ENCODE peak calls at places on chromosomes 16 and 17, in six cellular contexts. One of them, this sample, is unnamed.

GRCh38 chr17:62692721-62693431 is 65.4 kb downstream of the MRC2 start:
- DNase-seq in GM10248: no peak
- DNase-seq in activated naive CD4-positive, alpha-beta T cell treated with anti-CD3 and anti-CD28 coated beads, Interleukin-2, amount 10 ng/mL, durations not matched to agents 7 days and 5 days: no peak
- DNase-seq in NCI-H460: peak
- DNase-seq in mucosa of gallbladder: no peak
- DNase-seq in T follicular helper cell: no peak
- DNase-seq in this sample: no peak

GRCh38 chr16:13441675-13442074 is 478.3 kb upstream of the ERCC4 start:
- DNase-seq in T follicular helper cell: no peak
- DNase-seq in activated naive CD4-positive, alpha-beta T cell treated with anti-CD3 and anti-CD28 coated beads, Interleukin-2, amount 10 ng/mL, durations not matched to agents 7 days and 5 days: no peak
- DNase-seq in GM10248: peak
- DNase-seq in mucosa of gallbladder: no peak
- DNase-seq in NCI-H460: no peak
- DNase-seq in this sample: no peak

GRCh38 chr16:25260416-25260815 is 2.8 kb upstream of the ZKSCAN2 start:
- DNase-seq in mucosa of gallbladder: no peak
- DNase-seq in activated naive CD4-positive, alpha-beta T cell treated with anti-CD3 and anti-CD28 coated beads, Interleukin-2, amount 10 ng/mL, durations not matched to agents 7 days and 5 days: no peak
- DNase-seq in T follicular helper cell: no peak
- DNase-seq in NCI-H460: no peak
- DNase-seq in GM10248: no peak
- DNase-seq in this sample: no peak

GRCh38 chr16:88468289-88469129 is 15.4 kb downstream of the ZFPM1 start:
- DNase-seq in T follicular helper cell: no peak
- DNase-seq in NCI-H460: peak
- DNase-seq in activated naive CD4-positive, alpha-beta T cell treated with anti-CD3 and anti-CD28 coated beads, Interleukin-2, amount 10 ng/mL, durations not matched to agents 7 days and 5 days: peak
- DNase-seq in GM10248: no peak
- DNase-seq in mucosa of gallbladder: peak
- DNase-seq in this sample: no peak

GRCh38 chr16:77967054-77968035 is 55.0 kb upstream of the CLEC3A start:
- DNase-seq in mucosa of gallbladder: no peak
- DNase-seq in T follicular helper cell: no peak
- DNase-seq in GM10248: no peak
- DNase-seq in activated naive CD4-positive, alpha-beta T cell treated with anti-CD3 and anti-CD28 coated beads, Interleukin-2, amount 10 ng/mL, durations not matched to agents 7 days and 5 days: no peak
- DNase-seq in NCI-H460: no peak
- DNase-seq in this sample: no peak

GRCh38 chr17:14211778-14212177 is 24.9 kb downstream of the CDRT15 start:
- DNase-seq in NCI-H460: no peak
- DNase-seq in mucosa of gallbladder: no peak
- DNase-seq in GM10248: peak
- DNase-seq in activated naive CD4-positive, alpha-beta T cell treated with anti-CD3 and anti-CD28 coated beads, Interleukin-2, amount 10 ng/mL, durations not matched to agents 7 days and 5 days: peak
- DNase-seq in T follicular helper cell: no peak
- DNase-seq in this sample: peak

GRCh38 chr16:52963471-52963870 is 89.2 kb downstream of the CHD9NB start:
- DNase-seq in T follicular helper cell: no peak
- DNase-seq in activated naive CD4-positive, alpha-beta T cell treated with anti-CD3 and anti-CD28 coated beads, Interleukin-2, amount 10 ng/mL, durations not matched to agents 7 days and 5 days: no peak
- DNase-seq in GM10248: no peak
- DNase-seq in mucosa of gallbladder: no peak
- DNase-seq in NCI-H460: no peak
- DNase-seq in this sample: no peak

GRCh38 chr16:27906883-27907282 is 156.6 kb downstream of the GSG1L start:
- DNase-seq in T follicular helper cell: no peak
- DNase-seq in GM10248: no peak
- DNase-seq in activated naive CD4-positive, alpha-beta T cell treated with anti-CD3 and anti-CD28 coated beads, Interleukin-2, amount 10 ng/mL, durations not matched to agents 7 days and 5 days: no peak
- DNase-seq in mucosa of gallbladder: no peak
- DNase-seq in NCI-H460: no peak
- DNase-seq in this sample: no peak

GRCh38 chr17:74117999-74118421 is 85.5 kb upstream of the RPL38 start:
- DNase-seq in NCI-H460: no peak
- DNase-seq in T follicular helper cell: no peak
- DNase-seq in activated naive CD4-positive, alpha-beta T cell treated with anti-CD3 and anti-CD28 coated beads, Interleukin-2, amount 10 ng/mL, durations not matched to agents 7 days and 5 days: no peak
- DNase-seq in mucosa of gallbladder: no peak
- DNase-seq in GM10248: no peak
- DNase-seq in this sample: no peak

GRCh38 chr17:37574427-37574826 is 34.8 kb downstream of the SYNRG start:
- DNase-seq in NCI-H460: no peak
- DNase-seq in mucosa of gallbladder: no peak
- DNase-seq in GM10248: no peak
- DNase-seq in activated naive CD4-positive, alpha-beta T cell treated with anti-CD3 and anti-CD28 coated beads, Interleukin-2, amount 10 ng/mL, durations not matched to agents 7 days and 5 days: no peak
- DNase-seq in T follicular helper cell: no peak
- DNase-seq in this sample: no peak

GRCh38 chr16:24088011-24088410 is 168.1 kb upstream of the CACNG3 start:
- DNase-seq in GM10248: no peak
- DNase-seq in NCI-H460: no peak
- DNase-seq in T follicular helper cell: no peak
- DNase-seq in activated naive CD4-positive, alpha-beta T cell treated with anti-CD3 and anti-CD28 coated beads, Interleukin-2, amount 10 ng/mL, durations not matched to agents 7 days and 5 days: no peak
- DNase-seq in mucosa of gallbladder: no peak
- DNase-seq in this sample: no peak

GRCh38 chr16:87829123-87829980 is 40.0 kb downstream of the SLC7A5 start:
- DNase-seq in GM10248: no peak
- DNase-seq in NCI-H460: no peak
- DNase-seq in T follicular helper cell: no peak
- DNase-seq in mucosa of gallbladder: no peak
- DNase-seq in activated naive CD4-positive, alpha-beta T cell treated with anti-CD3 and anti-CD28 coated beads, Interleukin-2, amount 10 ng/mL, durations not matched to agents 7 days and 5 days: no peak
- DNase-seq in this sample: no peak

GRCh38 chr16:85036398-85037049 is 8.9 kb downstream of the KIAA0513 start:
- DNase-seq in T follicular helper cell: no peak
- DNase-seq in GM10248: no peak
- DNase-seq in activated naive CD4-positive, alpha-beta T cell treated with anti-CD3 and anti-CD28 coated beads, Interleukin-2, amount 10 ng/mL, durations not matched to agents 7 days and 5 days: no peak
- DNase-seq in NCI-H460: no peak
- DNase-seq in mucosa of gallbladder: no peak
- DNase-seq in this sample: no peak

GRCh38 chr17:39729280-39729851 is 966 bp downstream of the MIEN1 start:
- DNase-seq in NCI-H460: no peak
- DNase-seq in T follicular helper cell: no peak
- DNase-seq in mucosa of gallbladder: no peak
- DNase-seq in activated naive CD4-positive, alpha-beta T cell treated with anti-CD3 and anti-CD28 coated beads, Interleukin-2, amount 10 ng/mL, durations not matched to agents 7 days and 5 days: no peak
- DNase-seq in GM10248: no peak
- DNase-seq in this sample: no peak

GRCh38 chr16:24975428-24975889 is 39.7 kb downstream of the ARHGAP17 start:
- DNase-seq in T follicular helper cell: no peak
- DNase-seq in GM10248: peak
- DNase-seq in NCI-H460: no peak
- DNase-seq in mucosa of gallbladder: no peak
- DNase-seq in activated naive CD4-positive, alpha-beta T cell treated with anti-CD3 and anti-CD28 coated beads, Interleukin-2, amount 10 ng/mL, durations not matched to agents 7 days and 5 days: no peak
- DNase-seq in this sample: no peak

GRCh38 chr17:81715872-81716673 is 4.0 kb downstream of the SLC25A10 start:
- DNase-seq in T follicular helper cell: no peak
- DNase-seq in NCI-H460: no peak
- DNase-seq in GM10248: no peak
- DNase-seq in mucosa of gallbladder: no peak
- DNase-seq in activated naive CD4-positive, alpha-beta T cell treated with anti-CD3 and anti-CD28 coated beads, Interleukin-2, amount 10 ng/mL, durations not matched to agents 7 days and 5 days: no peak
- DNase-seq in this sample: no peak

GRCh38 chr16:89383095-89384003 is 107.0 kb downstream of the ANKRD11 start:
- DNase-seq in T follicular helper cell: no peak
- DNase-seq in mucosa of gallbladder: peak
- DNase-seq in NCI-H460: no peak
- DNase-seq in GM10248: no peak
- DNase-seq in activated naive CD4-positive, alpha-beta T cell treated with anti-CD3 and anti-CD28 coated beads, Interleukin-2, amount 10 ng/mL, durations not matched to agents 7 days and 5 days: peak
- DNase-seq in this sample: peak

GRCh38 chr17:32970281-32970680 is 21.4 kb upstream of the SPACA3 start:
- DNase-seq in GM10248: no peak
- DNase-seq in activated naive CD4-positive, alpha-beta T cell treated with anti-CD3 and anti-CD28 coated beads, Interleukin-2, amount 10 ng/mL, durations not matched to agents 7 days and 5 days: no peak
- DNase-seq in mucosa of gallbladder: no peak
- DNase-seq in NCI-H460: no peak
- DNase-seq in T follicular helper cell: no peak
- DNase-seq in this sample: no peak